ENCODE peak calls at places on chromosomes 3 and 15, in six cellular contexts. One of them, this sample, is unnamed.
A peak's percentile ranks its signal among the peaks of the same experiment; 100 is the strongest.

GRCh38 chr15:61768131-61768530 is 292.1 kb downstream of the VPS13C start:
- DNase-seq in tibial nerve: no peak
- DNase-seq in suprapubic skin: no peak
- DNase-seq in sigmoid colon: no peak
- DNase-seq in transverse colon: no peak
- DNase-seq in A549: no peak
- DNase-seq in this sample: no peak

GRCh38 chr3:116950302-116951055 is 240.9 kb downstream of the TUSC7 start:
- DNase-seq in A549: no peak
- DNase-seq in suprapubic skin: no peak
- DNase-seq in transverse colon: no peak
- DNase-seq in tibial nerve: no peak
- DNase-seq in sigmoid colon: no peak
- DNase-seq in this sample: no peak

GRCh38 chr3:10357592-10358308 is 36.8 kb upstream of the SEC13 start:
- DNase-seq in sigmoid colon: no peak
- DNase-seq in tibial nerve: no peak
- DNase-seq in transverse colon: no peak
- DNase-seq in suprapubic skin: no peak
- DNase-seq in A549: peak; percentile 44
- DNase-seq in this sample: no peak

GRCh38 chr15:84714816-84715215 is 1.1 kb downstream of the SEC11A start:
- DNase-seq in suprapubic skin: no peak
- DNase-seq in sigmoid colon: no peak
- DNase-seq in A549: no peak
- DNase-seq in tibial nerve: no peak
- DNase-seq in transverse colon: no peak
- DNase-seq in this sample: no peak

GRCh38 chr3:111338059-111338698 is 203.8 kb upstream of the CD96 start:
- DNase-seq in A549: peak; percentile 73
- DNase-seq in transverse colon: peak; percentile 66
- DNase-seq in tibial nerve: peak; percentile 15
- DNase-seq in suprapubic skin: no peak
- DNase-seq in sigmoid colon: no peak
- DNase-seq in this sample: no peak

GRCh38 chr3:26652157-26652556 is 29.6 kb downstream of the LRRC3B start:
- DNase-seq in sigmoid colon: peak; percentile 67
- DNase-seq in transverse colon: no peak
- DNase-seq in tibial nerve: no peak
- DNase-seq in A549: no peak
- DNase-seq in suprapubic skin: no peak
- DNase-seq in this sample: no peak

GRCh38 chr3:169131695-169132464 is 531.6 kb downstream of the MECOM start:
- DNase-seq in suprapubic skin: no peak
- DNase-seq in A549: no peak
- DNase-seq in sigmoid colon: no peak
- DNase-seq in tibial nerve: no peak
- DNase-seq in transverse colon: no peak
- DNase-seq in this sample: no peak

GRCh38 chr15:70526221-70526973 is 237.0 kb downstream of the UACA start:
- DNase-seq in transverse colon: peak; percentile 33
- DNase-seq in suprapubic skin: no peak
- DNase-seq in sigmoid colon: no peak
- DNase-seq in tibial nerve: peak; percentile 23
- DNase-seq in A549: peak; percentile 69
- DNase-seq in this sample: peak; percentile 47

GRCh38 chr15:76942331-76942730 is 10.8 kb downstream of the RCN2 start:
- DNase-seq in tibial nerve: no peak
- DNase-seq in suprapubic skin: no peak
- DNase-seq in transverse colon: no peak
- DNase-seq in sigmoid colon: no peak
- DNase-seq in A549: no peak
- DNase-seq in this sample: no peak

GRCh38 chr15:56428821-56429458 is 36.0 kb downstream of the MNS1 start:
- DNase-seq in suprapubic skin: no peak
- DNase-seq in transverse colon: no peak
- DNase-seq in sigmoid colon: no peak
- DNase-seq in A549: peak; percentile 45
- DNase-seq in tibial nerve: no peak
- DNase-seq in this sample: no peak

GRCh38 chr3:193987186-193987585 is 148.8 kb upstream of the HES1 start:
- DNase-seq in tibial nerve: no peak
- DNase-seq in sigmoid colon: no peak
- DNase-seq in suprapubic skin: no peak
- DNase-seq in A549: no peak
- DNase-seq in transverse colon: no peak
- DNase-seq in this sample: no peak

GRCh38 chr3:185540705-185541104 is 11.7 kb downstream of the LIPH start:
- DNase-seq in transverse colon: no peak
- DNase-seq in A549: no peak
- DNase-seq in suprapubic skin: no peak
- DNase-seq in sigmoid colon: no peak
- DNase-seq in tibial nerve: no peak
- DNase-seq in this sample: no peak

GRCh38 chr3:156787926-156788663 is 38.1 kb upstream of the LEKR1 start:
- DNase-seq in tibial nerve: no peak
- DNase-seq in transverse colon: no peak
- DNase-seq in A549: peak; percentile 76
- DNase-seq in sigmoid colon: no peak
- DNase-seq in suprapubic skin: no peak
- DNase-seq in this sample: no peak

GRCh38 chr15:48084759-48085420 is 35.9 kb upstream of the SLC24A5 start:
- DNase-seq in transverse colon: no peak
- DNase-seq in sigmoid colon: no peak
- DNase-seq in tibial nerve: no peak
- DNase-seq in A549: peak; percentile 11
- DNase-seq in suprapubic skin: no peak
- DNase-seq in this sample: no peak

GRCh38 chr3:83500422-83500821 is 1458.4 kb upstream of the CADM2 start:
- DNase-seq in suprapubic skin: no peak
- DNase-seq in A549: peak; percentile 33
- DNase-seq in tibial nerve: no peak
- DNase-seq in transverse colon: no peak
- DNase-seq in sigmoid colon: no peak
- DNase-seq in this sample: no peak

GRCh38 chr3:100210777-100211145 is 50.0 kb upstream of the TBC1D23 start:
- DNase-seq in tibial nerve: no peak
- DNase-seq in suprapubic skin: no peak
- DNase-seq in sigmoid colon: no peak
- DNase-seq in transverse colon: no peak
- DNase-seq in A549: no peak
- DNase-seq in this sample: no peak

GRCh38 chr15:74963213-74963612 is 6.6 kb upstream of the RPP25 start:
- DNase-seq in suprapubic skin: no peak
- DNase-seq in tibial nerve: no peak
- DNase-seq in A549: no peak
- DNase-seq in sigmoid colon: no peak
- DNase-seq in transverse colon: no peak
- DNase-seq in this sample: no peak

GRCh38 chr15:39700301-39700700 is 82.3 kb downstream of the FSIP1 start:
- DNase-seq in suprapubic skin: no peak
- DNase-seq in sigmoid colon: no peak
- DNase-seq in A549: no peak
- DNase-seq in transverse colon: no peak
- DNase-seq in tibial nerve: no peak
- DNase-seq in this sample: no peak

GRCh38 chr15:39698444-39699390 is 83.9 kb downstream of the FSIP1 start:
- DNase-seq in suprapubic skin: no peak
- DNase-seq in sigmoid colon: no peak
- DNase-seq in tibial nerve: no peak
- DNase-seq in transverse colon: no peak
- DNase-seq in A549: no peak
- DNase-seq in this sample: no peak

GRCh38 chr15:39692464-39693327 is 89.9 kb downstream of the FSIP1 start:
- DNase-seq in transverse colon: no peak
- DNase-seq in suprapubic skin: no peak
- DNase-seq in A549: no peak
- DNase-seq in sigmoid colon: no peak
- DNase-seq in tibial nerve: no peak
- DNase-seq in this sample: no peak

GRCh38 chr15:39699531-39700110 is 83.0 kb downstream of the FSIP1 start:
- DNase-seq in sigmoid colon: no peak
- DNase-seq in tibial nerve: no peak
- DNase-seq in A549: no peak
- DNase-seq in transverse colon: no peak
- DNase-seq in suprapubic skin: no peak
- DNase-seq in this sample: no peak

GRCh38 chr15:39695793-39696192 is 86.8 kb downstream of the FSIP1 start:
- DNase-seq in suprapubic skin: no peak
- DNase-seq in tibial nerve: no peak
- DNase-seq in sigmoid colon: no peak
- DNase-seq in A549: no peak
- DNase-seq in transverse colon: no peak
- DNase-seq in this sample: no peak
- TF ChIP-seq EP300 in suprapubic skin: no peak
- TF ChIP-seq EP300 in tibial nerve: no peak
- TF ChIP-seq EP300 in sigmoid colon: no peak
- TF ChIP-seq EP300 in A549: no peak
- TF ChIP-seq EP300 in transverse colon: no peak
- TF ChIP-seq EP300 in this sample: no peak

DNA sequence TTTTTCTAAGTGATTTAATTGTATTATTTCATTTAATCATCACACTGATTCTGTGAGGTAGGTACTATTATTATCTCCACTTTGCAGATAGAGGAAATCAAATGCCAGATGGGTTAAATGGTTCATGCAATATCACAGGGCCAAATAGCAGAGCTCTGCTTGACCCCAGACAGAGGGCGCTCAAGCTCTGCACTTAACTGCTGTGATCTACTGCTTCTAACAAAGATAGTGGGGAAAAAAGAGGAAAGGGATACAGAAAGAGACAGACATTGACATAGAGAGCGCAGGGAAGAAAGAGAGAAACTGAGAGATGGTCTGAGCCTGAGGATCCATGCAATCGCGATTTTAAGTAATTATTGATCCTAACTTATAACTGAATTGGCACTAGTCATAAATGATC is 279.1 kb upstream of the THRB start:
- DNase-seq in sigmoid colon: peak; percentile 73
- DNase-seq in suprapubic skin: no peak
- DNase-seq in tibial nerve: no peak
- DNase-seq in A549: peak; percentile 77
- DNase-seq in transverse colon: peak; percentile 18
- DNase-seq in this sample: peak; percentile 14
- TF ChIP-seq EP300 in sigmoid colon: no peak
- TF ChIP-seq EP300 in suprapubic skin: no peak
- TF ChIP-seq EP300 in tibial nerve: no peak
- TF ChIP-seq EP300 in A549: no peak
- TF ChIP-seq EP300 in transverse colon: no peak
- TF ChIP-seq EP300 in this sample: no peak

DNA sequence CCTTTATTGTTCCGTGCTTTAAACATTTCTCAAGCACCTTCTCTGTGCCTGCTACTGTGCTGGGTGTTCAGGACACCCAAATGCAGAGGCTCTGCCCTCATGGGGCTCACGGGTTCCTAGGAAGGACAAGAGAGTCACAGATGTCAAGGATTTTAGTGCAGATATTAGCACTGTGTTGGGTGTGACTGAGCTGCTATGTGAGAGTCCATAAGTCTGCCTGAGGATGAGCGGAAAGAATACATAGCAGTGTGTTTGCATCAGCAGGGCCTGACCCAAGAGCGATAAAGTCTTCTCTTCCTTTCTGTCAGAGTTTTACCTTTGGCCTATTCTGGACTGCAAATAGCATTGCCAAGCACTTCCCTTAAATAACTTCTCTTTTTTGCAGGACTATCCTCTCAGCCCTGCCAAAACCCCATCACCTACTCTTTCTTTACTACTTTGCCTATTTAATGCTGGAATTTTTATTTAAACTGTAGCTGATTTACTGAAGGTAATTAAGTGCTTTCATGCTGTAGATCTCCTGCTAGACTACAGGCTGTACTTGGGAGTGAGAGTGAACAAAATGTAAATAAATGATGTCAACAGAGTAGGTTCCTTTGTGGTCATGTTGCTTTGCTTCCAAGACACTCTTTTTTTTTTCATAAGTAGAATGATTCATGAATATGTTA is 459.4 kb upstream of the TPRG1 start:
- DNase-seq in A549: peak; percentile 25
- DNase-seq in sigmoid colon: no peak
- DNase-seq in suprapubic skin: no peak
- DNase-seq in transverse colon: no peak
- DNase-seq in tibial nerve: no peak
- DNase-seq in this sample: no peak
- TF ChIP-seq EP300 in A549: no peak
- TF ChIP-seq EP300 in sigmoid colon: peak; percentile 86
- TF ChIP-seq EP300 in suprapubic skin: no peak
- TF ChIP-seq EP300 in transverse colon: peak; percentile 48
- TF ChIP-seq EP300 in tibial nerve: no peak
- TF ChIP-seq EP300 in this sample: no peak

GRCh38 chr3:64612082-64612860 is 75.5 kb downstream of the ADAMTS9 start:
- DNase-seq in sigmoid colon: peak; percentile 86
- DNase-seq in A549: no peak
- DNase-seq in suprapubic skin: no peak
- DNase-seq in tibial nerve: no peak
- DNase-seq in transverse colon: peak; percentile 15
- DNase-seq in this sample: peak; percentile 55
- TF ChIP-seq EP300 in sigmoid colon: peak; percentile 93
- TF ChIP-seq EP300 in A549: no peak
- TF ChIP-seq EP300 in suprapubic skin: peak; percentile 63
- TF ChIP-seq EP300 in tibial nerve: peak; percentile 35
- TF ChIP-seq EP300 in transverse colon: peak; percentile 82
- TF ChIP-seq EP300 in this sample: peak; percentile 67

GRCh38 chr3:126438746-126439145 is 36.9 kb downstream of the ZXDC start:
- DNase-seq in tibial nerve: no peak
- DNase-seq in sigmoid colon: peak; percentile 40
- DNase-seq in A549: no peak
- DNase-seq in suprapubic skin: no peak
- DNase-seq in transverse colon: no peak
- DNase-seq in this sample: no peak
- TF ChIP-seq EP300 in tibial nerve: no peak
- TF ChIP-seq EP300 in sigmoid colon: no peak
- TF ChIP-seq EP300 in A549: no peak
- TF ChIP-seq EP300 in suprapubic skin: no peak
- TF ChIP-seq EP300 in transverse colon: no peak
- TF ChIP-seq EP300 in this sample: no peak

DNA sequence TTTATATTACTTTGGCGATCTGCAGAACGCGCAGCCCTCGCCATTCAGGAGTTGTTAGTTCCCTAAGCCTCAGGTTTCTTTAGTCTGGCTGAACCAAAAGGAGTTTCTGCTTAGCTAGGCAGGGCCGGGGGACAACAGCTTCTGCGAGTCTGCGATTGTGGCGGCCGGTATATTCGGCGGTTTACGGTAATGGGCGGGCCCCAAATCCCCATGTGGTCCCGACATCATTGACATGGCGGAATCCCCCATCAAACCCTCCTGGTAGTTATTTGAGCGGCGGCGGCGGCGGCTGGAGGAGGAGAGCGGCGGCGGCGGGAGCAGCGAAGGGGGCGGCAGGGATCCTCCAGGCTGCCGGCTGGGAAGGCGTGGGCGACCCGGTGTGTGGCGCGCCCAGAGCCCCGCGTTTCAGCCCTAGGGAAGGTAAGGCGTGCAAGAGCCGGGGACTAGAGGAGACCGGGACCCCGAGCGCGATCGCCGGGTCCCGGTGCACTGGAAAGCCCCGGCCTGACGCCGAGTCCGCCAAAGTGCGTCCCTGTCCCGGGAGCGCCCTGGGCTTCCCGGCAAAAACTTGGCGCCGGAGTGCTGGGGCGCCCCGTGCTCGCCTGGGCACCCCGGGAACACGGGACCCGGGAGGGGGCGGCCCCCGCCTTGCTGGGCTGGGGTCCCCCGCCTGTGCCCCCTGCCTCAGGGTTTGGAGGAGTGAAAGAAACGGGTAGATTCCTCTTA is at the start of gene FNDC3B:
- DNase-seq in A549: peak; percentile 93
- DNase-seq in transverse colon: peak; percentile 96
- DNase-seq in suprapubic skin: peak; percentile 95
- DNase-seq in tibial nerve: peak; percentile 90
- DNase-seq in sigmoid colon: peak; percentile 97
- DNase-seq in this sample: peak; percentile 91
- TF ChIP-seq EP300 in A549: no peak
- TF ChIP-seq EP300 in transverse colon: no peak
- TF ChIP-seq EP300 in suprapubic skin: no peak
- TF ChIP-seq EP300 in tibial nerve: peak; percentile 32
- TF ChIP-seq EP300 in sigmoid colon: no peak
- TF ChIP-seq EP300 in this sample: peak; percentile 64

This sample was measured in ovary.